ENCODE peak calls at places on chromosomes 3 and 15, in six cellular contexts. B, N, W, Y, L and U are unnamed samples.

GRCh38 chr3:106030620-106030945 is 161.8 kb upstream of the CBLB start:
- DNase-seq in W (no peak), Y (peak), N (no peak), L (no peak), B (no peak), U (no peak)

GRCh38 chr3:184716652-184717607 is 5.1 kb upstream of the MAGEF1 start:
- DNase-seq in L (no peak), W (no peak), N (peak), Y (peak), B (peak), U (no peak)

GRCh38 chr3:4935347-4935746 is 43.9 kb upstream of the BHLHE40 start:
- DNase-seq in B (no peak), N (no peak), L (no peak), Y (no peak), W (no peak), U (no peak)

GRCh38 chr3:77348244-77348855 is 308.5 kb downstream of the ROBO2 start:
- DNase-seq in Y (peak), B (no peak), L (no peak), W (no peak), N (no peak), U (peak)

GRCh38 chr3:24086597-24087369 is 141.7 kb downstream of the NR1D2 start:
- DNase-seq in N (no peak), B (no peak), Y (peak), W (no peak), L (no peak), U (no peak)

GRCh38 chr3:43031490-43032216 is 52.5 kb downstream of the GASK1A start:
- DNase-seq in L (no peak), N (peak), Y (peak), B (no peak), W (no peak), U (no peak)

GRCh38 chr3:188507244-188507720 is 353.3 kb downstream of the LPP start:
- DNase-seq in L (no peak), W (no peak), N (no peak), Y (peak), B (no peak), U (peak)

GRCh38 chr3:149784064-149784704 is 8.2 kb downstream of the ANKUB1 start:
- DNase-seq in W (no peak), B (no peak), Y (peak), L (no peak), N (no peak), U (no peak)

GRCh38 chr15:67193223-67194009 is 61.0 kb downstream of the AAGAB start:
- DNase-seq in N (no peak), B (peak), Y (no peak), L (no peak), W (no peak), U (no peak)

GRCh38 chr3:20080956-20081554 is 40.8 kb downstream of the KAT2B start:
- DNase-seq in B (peak), N (peak), Y (no peak), L (no peak), W (no peak), U (no peak)

GRCh38 chr3:105856605-105857004 is 12.2 kb downstream of the CBLB start:
- DNase-seq in L (no peak), B (no peak), Y (no peak), W (no peak), N (no peak), U (no peak)

GRCh38 chr15:65071381-65071811 is 3.6 kb upstream of the RASL12 start:
- DNase-seq in N (peak), L (no peak), Y (no peak), W (no peak), B (peak), U (no peak)

GRCh38 chr3:108879915-108880314 is 57.3 kb downstream of the TRAT1 start:
- DNase-seq in B (no peak), W (no peak), Y (no peak), L (no peak), N (no peak), U (no peak)

GRCh38 chr3:51717947-51718346 is 11.1 kb downstream of the GRM2 start:
- DNase-seq in Y (no peak), W (no peak), N (no peak), L (no peak), B (no peak), U (no peak)

GRCh38 chr3:144415492-144415891 is 443.9 kb downstream of the DIPK2A start:
- DNase-seq in N (no peak), B (no peak), L (no peak), W (no peak), Y (no peak), U (no peak)

GRCh38 chr15:63490345-63491034 is 13.9 kb upstream of the USP3 start:
- DNase-seq in B (no peak), W (no peak), N (no peak), Y (no peak), L (no peak), U (no peak)

GRCh38 chr3:183392166-183393034 is 36.0 kb downstream of the MCF2L2 start:
- DNase-seq in N (no peak), W (no peak), Y (no peak), B (peak), L (no peak), U (no peak)

GRCh38 chr15:96416934-96417759 is 86.6 kb downstream of the NR2F2 start:
- DNase-seq in Y (peak), B (peak), N (no peak), W (no peak), L (no peak), U (no peak)

GRCh38 chr3:42906085-42906904 is at the start of gene ZNF662:
- DNase-seq in Y (peak), N (peak), W (no peak), L (no peak), B (peak), U (no peak)